ENCODE peak calls at places on chromosome 20, in ten cellular contexts. P is keratinocyte, V is astrocyte of the cerebellum, L is GM23338, Z is cardiac fibroblast, K is lower leg skin, U is fibroblast of villous mesenchyme, T is pancreas, Y is brain microvascular endothelial cell, O is cardiac muscle cell. Q is an unnamed sample.

GRCh38 chr20:38199506-38200390 is 34.7 kb upstream of the TGM2 start:
- DNase-seq in P (no peak), V (no peak), L (no peak), Z (no peak), K (no peak), U (no peak), T (no peak), Y (no peak), O (peak; percentile 41), Q (peak; percentile 67)

GRCh38 chr20:21564127-21564773 is 50.4 kb upstream of the NKX2-2 start:
- DNase-seq in P (no peak), V (no peak), L (no peak), Z (no peak), K (no peak), U (no peak), T (no peak), Y (no peak), O (no peak), Q (no peak)

GRCh38 chr20:19758888-19759331 is 852 bp downstream of the RIN2 start:
- DNase-seq in P (no peak), V (no peak), L (peak; percentile 79), Z (peak; percentile 71), K (peak; percentile 66), U (peak; percentile 65), T (peak; percentile 81), Y (no peak), O (peak; percentile 49), Q (peak; percentile 40)

GRCh38 chr20:10611357-10611756 is 62.4 kb downstream of the JAG1 start:
- DNase-seq in P (no peak), V (no peak), L (peak; percentile 84), Z (peak; percentile 72), K (no peak), U (peak; percentile 66), T (no peak), Y (peak; percentile 78), O (peak; percentile 65), Q (peak; percentile 86)

GRCh38 chr20:63708301-63709148 is 686 bp downstream of the ZGPAT start:
- DNase-seq in P (no peak), V (no peak), L (peak; percentile 52), Z (no peak), K (no peak), U (no peak), T (peak; percentile 83), Y (no peak), O (no peak), Q (no peak)

GRCh38 chr20:21398109-21398480 is 769 bp upstream of the NKX2-4 start:
- DNase-seq in P (no peak), V (no peak), L (no peak), Z (no peak), K (no peak), U (no peak), T (no peak), Y (no peak), O (no peak), Q (no peak)

GRCh38 chr20:63940472-63941266 is 15.5 kb downstream of the UCKL1 start:
- DNase-seq in P (no peak), V (no peak), L (peak; percentile 71), Z (no peak), K (no peak), U (no peak), T (peak; percentile 76), Y (no peak), O (no peak), Q (no peak)

GRCh38 chr20:57394087-57395082 is 3.2 kb downstream of the RBM38 start:
- DNase-seq in P (no peak), V (no peak), L (no peak), Z (no peak), K (no peak), U (no peak), T (peak; percentile 72), Y (no peak), O (no peak), Q (no peak)

GRCh38 chr20:44104807-44105517 is 82.0 kb downstream of the JPH2 start:
- DNase-seq in P (no peak), V (peak; percentile 65), L (no peak), Z (peak; percentile 70), K (no peak), U (peak; percentile 59), T (no peak), Y (peak; percentile 39), O (peak; percentile 84), Q (peak; percentile 88)

DNA sequence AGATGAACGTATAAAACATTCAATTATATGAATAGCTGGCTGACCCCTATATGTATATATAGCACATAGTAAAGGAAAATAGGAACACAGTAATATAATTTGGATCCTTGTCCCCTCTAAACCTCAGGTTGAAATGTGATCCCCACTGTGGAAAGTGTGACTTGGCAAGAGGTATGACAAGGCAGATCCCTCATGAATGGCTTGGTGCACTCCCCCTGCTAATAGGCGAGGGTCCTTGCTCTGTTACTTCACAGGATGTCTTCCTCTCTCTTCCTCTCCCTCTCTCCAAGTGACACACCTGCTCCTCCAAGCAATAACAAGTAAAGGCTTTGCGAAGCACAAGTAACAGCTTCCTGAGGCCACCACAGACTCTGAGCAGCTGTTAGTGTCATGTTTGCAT is 16.4 kb downstream of the ROMO1 start:
- DNase-seq in P (no peak), V (no peak), L (no peak), Z (no peak), K (no peak), U (no peak), T (no peak), Y (no peak), O (no peak), Q (no peak)
- H3K4me3 ChIP-seq in P (no peak overlapping the region), V (no peak overlapping the region), L (no peak overlapping the region), Z (no peak overlapping the region), K (no peak overlapping the region), U (no peak overlapping the region), T (no peak overlapping the region), Y (no peak overlapping the region), O (no peak overlapping the region), Q (no peak overlapping the region)

GRCh38 chr20:62701161-62702007 is 7.3 kb upstream of the NTSR1 start:
- DNase-seq in P (no peak), V (no peak), L (no peak), Z (no peak), K (no peak), U (no peak), T (peak; percentile 20), Y (no peak), O (no peak), Q (no peak)

GRCh38 chr20:62702008-62702290 is 6.7 kb upstream of the NTSR1 start:
- DNase-seq in P (no peak), V (no peak), L (no peak), Z (no peak), K (no peak), U (no peak), T (no peak), Y (no peak), O (no peak), Q (no peak)

GRCh38 chr20:62704341-62704948 is 4.2 kb upstream of the NTSR1 start:
- DNase-seq in P (peak; percentile 95), V (peak; percentile 67), L (no peak), Z (peak; percentile 92), K (peak; percentile 80), U (peak; percentile 88), T (peak; percentile 86), Y (peak; percentile 86), O (peak; percentile 91), Q (peak; percentile 79)

GRCh38 chr20:62703853-62704228 is 4.8 kb upstream of the NTSR1 start:
- DNase-seq in P (no peak), V (no peak), L (no peak), Z (peak; percentile 14), K (no peak), U (no peak), T (no peak), Y (no peak), O (no peak), Q (no peak)

GRCh38 chr20:62702886-62703852 is 5.5 kb upstream of the NTSR1 start:
- DNase-seq in P (peak; percentile 68), V (peak; percentile 47), L (no peak), Z (peak; percentile 90), K (peak; percentile 43), U (peak; percentile 85), T (peak; percentile 28), Y (peak; percentile 85), O (peak; percentile 74), Q (peak; percentile 80)
- TF ChIP-seq CTCF in P (peak; percentile 63), V (no peak), L (no peak), Z (peak; percentile 47), K (no peak), U (peak; percentile 38), T (no peak), Y (peak; percentile 67), O (peak; percentile 36), Q (peak; percentile 42)

GRCh38 chr20:36096404-36096799 is 58.1 kb upstream of the EPB41L1 start:
- DNase-seq in P (no peak), V (no peak), L (no peak), Z (peak; percentile 64), K (no peak), U (no peak), T (no peak), Y (no peak), O (peak; percentile 28), Q (no peak)
- H3K4me3 ChIP-seq in P (no peak overlapping the region), V (no peak overlapping the region), L (no peak overlapping the region), Z (no peak overlapping the region), K (no peak overlapping the region), U (no peak overlapping the region), T (no peak overlapping the region), Y (no peak overlapping the region), O (no peak overlapping the region), Q (no peak overlapping the region)

GRCh38 chr20:17910828-17911294 is 57.7 kb downstream of the SNX5 start:
- DNase-seq in P (no peak), V (peak; percentile 94), L (peak; percentile 30), Z (peak; percentile 93), K (peak; percentile 60), U (peak; percentile 88), T (no peak), Y (peak; percentile 89), O (peak; percentile 95), Q (peak; percentile 88)
- TF ChIP-seq CTCF in P (no peak), V (peak; percentile 13), L (no peak), Z (peak; percentile 19), K (no peak), U (no peak), T (no peak), Y (peak; percentile 32), O (peak; percentile 28), Q (peak; percentile 32)